ENCODE peak calls at places on chromosomes 7 and 10, in four cellular contexts. Z, M, X and S are unnamed samples.

GRCh38 chr7:33550363-33550762 is 355.0 kb upstream of the BMPER start:
- DNase-seq in X (no peak), Z (no peak), M (no peak), S (no peak)

GRCh38 chr7:23277359-23277989 is 21.7 kb upstream of the MALSU1 start:
- DNase-seq in M (peak), Z (peak), X (no peak), S (peak)

GRCh38 chr7:17624379-17624778 is 315.9 kb downstream of the SNX13 start:
- DNase-seq in X (no peak), M (no peak), Z (no peak), S (no peak)

GRCh38 chr7:98133621-98134266 is 27.1 kb downstream of the LMTK2 start:
- DNase-seq in M (peak), Z (no peak), X (no peak), S (peak)

GRCh38 chr7:18808026-18808425 is 309.4 kb downstream of the TWIST1 start:
- DNase-seq in M (no peak), X (no peak), Z (no peak), S (no peak)

GRCh38 chr7:12067156-12067831 is 143.8 kb upstream of the TMEM106B start:
- DNase-seq in Z (peak), M (peak), X (peak), S (peak)

GRCh38 chr7:156096806-156097538 is 284.7 kb upstream of the SHH start:
- DNase-seq in Z (no peak), X (no peak), M (no peak), S (no peak)

GRCh38 chr10:125060851-125061556 is 99.4 kb downstream of the CTBP2 start:
- DNase-seq in X (peak), M (peak), Z (peak), S (peak)

GRCh38 chr10:51063659-51064535 is 10.4 kb upstream of the PRKG1 start:
- DNase-seq in Z (no peak), M (peak), X (no peak), S (peak)

GRCh38 chr10:47339186-47339735 is 8.9 kb upstream of the RBP3 start:
- DNase-seq in X (no peak), M (no peak), Z (no peak), S (no peak)

GRCh38 chr10:124348801-124349200 is 69.9 kb downstream of the OAT start:
- DNase-seq in Z (peak), X (no peak), M (no peak), S (no peak)

GRCh38 chr10:85537561-85537960 is 829.0 kb downstream of the GRID1 start:
- DNase-seq in M (no peak), Z (no peak), X (no peak), S (no peak)

GRCh38 chr7:108251700-108252099 is 121.5 kb upstream of the LAMB4 start:
- DNase-seq in X (no peak), Z (no peak), M (no peak), S (no peak)

GRCh38 chr10:74071151-74071550 is 73.2 kb downstream of the VCL start:
- DNase-seq in Z (no peak), M (peak), X (no peak), S (peak)

GRCh38 chr10:784377-784758 is 94.9 kb upstream of the DIP2C start:
- DNase-seq in Z (peak), M (no peak), X (peak), S (peak)

GRCh38 chr7:98562336-98563182 is 54.5 kb upstream of the NPTX2 start:
- DNase-seq in M (no peak), X (no peak), Z (no peak), S (no peak)

GRCh38 chr10:82643076-82643475 is 768.1 kb downstream of the NRG3 start:
- DNase-seq in X (no peak), Z (no peak), M (no peak), S (no peak)

GRCh38 chr10:113175176-113175575 is 225.1 kb downstream of the TCF7L2 start:
- DNase-seq in M (no peak), X (peak), Z (no peak), S (no peak)

GRCh38 chr10:89367529-89367928 is 10.3 kb upstream of the IFIT1B start:
- DNase-seq in X (no peak), M (no peak), Z (no peak), S (peak)

GRCh38 chr7:5266148-5267028 is 16.4 kb upstream of the SLC29A4 start:
- DNase-seq in Z (peak), M (no peak), X (no peak), S (peak)

GRCh38 chr10:52313350-52314006 is 603 bp upstream of the DKK1 start:
- DNase-seq in Z (peak), M (peak), X (peak), S (peak)

GRCh38 chr10:69703766-69704191 is 73.7 kb downstream of the FAM241B start:
- DNase-seq in X (no peak), M (peak), Z (no peak), S (no peak)

GRCh38 chr7:131026297-131027003 is 292.4 kb upstream of the KLF14 start:
- DNase-seq in Z (no peak), X (no peak), M (peak), S (peak)

GRCh38 chr10:34396669-34397068 is 418.4 kb downstream of the PARD3 start:
- DNase-seq in M (no peak), X (no peak), Z (no peak), S (no peak)
- H3K56ac ChIP-seq in M (no peak), X (no peak), Z (no peak), S (no peak)

GRCh38 chr10:79382491-79382941 is 35.2 kb downstream of the PPIF start:
- DNase-seq in M (no peak), X (peak), Z (peak), S (no peak)
- H3K27ac ChIP-seq in M (peak), X (no peak), Z (no peak), S (no peak)

DNA sequence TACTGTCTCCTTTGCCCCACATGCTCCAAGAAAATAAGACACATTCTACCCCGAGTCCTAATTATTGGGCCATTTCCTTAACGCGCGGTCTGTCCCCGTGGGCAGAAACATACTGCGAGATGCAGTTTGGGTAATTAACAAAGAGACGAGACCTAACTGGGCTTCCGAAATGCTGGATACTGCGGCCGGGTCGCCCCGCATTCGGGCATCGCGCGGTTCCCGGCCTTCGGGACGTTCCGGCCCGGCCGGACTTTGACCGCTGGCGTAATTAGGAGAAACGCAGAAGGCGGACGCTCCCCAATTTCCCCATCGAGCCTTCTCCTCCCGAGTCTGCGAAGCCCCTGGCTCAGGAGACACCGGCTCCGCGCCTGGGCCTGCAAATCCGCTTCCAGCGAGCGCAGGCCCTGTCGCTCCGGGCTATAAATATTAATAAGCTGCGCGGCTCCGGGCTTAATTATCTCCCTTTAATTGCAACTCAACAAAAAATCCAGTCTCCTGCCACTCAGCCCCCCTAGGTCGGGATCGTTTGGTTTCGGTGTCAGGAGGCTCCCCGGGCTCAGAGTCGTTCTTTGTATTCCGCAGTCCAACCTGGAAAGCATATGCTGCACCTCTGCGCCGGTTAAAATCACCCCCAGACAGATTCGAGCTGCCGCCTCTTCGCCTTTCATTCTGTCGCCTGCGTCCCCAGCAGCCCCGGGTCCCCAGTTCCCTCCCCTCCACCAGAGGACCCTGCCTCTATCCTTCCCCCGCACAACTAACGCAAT is 131.5 kb downstream of the SPAG6 start:
- DNase-seq in M (no peak), X (peak), Z (peak), S (peak)
- H3K56ac ChIP-seq in M (no peak), X (no peak), Z (no peak), S (peak)

GRCh38 chr10:10361486-10361885 is 656.2 kb upstream of the CELF2 start:
- DNase-seq in M (no peak), Z (peak), X (no peak), S (peak)
- H3K27ac ChIP-seq in M (no peak), Z (peak), X (peak), S (no peak)

GRCh38 chr10:43100366-43100765 is 23.5 kb downstream of the RET start:
- DNase-seq in Z (no peak), X (no peak), M (no peak), S (no peak)
- H3K56ac ChIP-seq in Z (no peak), X (no peak), M (no peak), S (no peak)

GRCh38 chr10:24438800-24439199 is 229.9 kb downstream of the KIAA1217 start:
- DNase-seq in M (peak), Z (no peak), X (no peak), S (no peak)

GRCh38 chr10:24437302-24437701 is 228.4 kb downstream of the KIAA1217 start:
- DNase-seq in X (no peak), Z (no peak), M (no peak), S (no peak)

GRCh38 chr10:24442234-24442633 is 233.3 kb downstream of the KIAA1217 start:
- DNase-seq in M (no peak), X (no peak), Z (no peak), S (no peak)

GRCh38 chr10:24440817-24441790 is 232.2 kb downstream of the KIAA1217 start:
- DNase-seq in M (peak), X (no peak), Z (no peak), S (peak)

DNA sequence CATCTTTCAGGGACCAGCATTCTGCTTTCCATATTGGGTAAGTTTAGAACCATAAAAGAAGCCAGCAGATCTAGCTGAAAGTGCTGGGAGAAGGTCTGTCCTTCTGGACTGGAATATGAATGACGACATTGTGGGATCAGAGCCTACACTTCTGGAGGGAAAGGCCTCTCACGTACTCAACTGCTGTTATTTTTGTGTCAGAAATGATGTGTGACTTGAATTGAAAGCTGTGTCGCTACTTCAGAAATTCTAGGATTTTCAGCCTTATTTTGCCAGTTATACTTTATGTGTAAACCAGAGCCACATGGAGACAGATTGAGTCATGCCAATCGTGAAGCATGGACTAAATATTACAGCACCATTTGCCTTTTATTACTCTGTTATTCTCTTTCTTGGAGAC is 231.0 kb downstream of the KIAA1217 start:
- DNase-seq in M (peak), X (no peak), Z (no peak), S (no peak)
- H3K27ac ChIP-seq in M (no peak), X (no peak), Z (no peak), S (no peak)

DNA sequence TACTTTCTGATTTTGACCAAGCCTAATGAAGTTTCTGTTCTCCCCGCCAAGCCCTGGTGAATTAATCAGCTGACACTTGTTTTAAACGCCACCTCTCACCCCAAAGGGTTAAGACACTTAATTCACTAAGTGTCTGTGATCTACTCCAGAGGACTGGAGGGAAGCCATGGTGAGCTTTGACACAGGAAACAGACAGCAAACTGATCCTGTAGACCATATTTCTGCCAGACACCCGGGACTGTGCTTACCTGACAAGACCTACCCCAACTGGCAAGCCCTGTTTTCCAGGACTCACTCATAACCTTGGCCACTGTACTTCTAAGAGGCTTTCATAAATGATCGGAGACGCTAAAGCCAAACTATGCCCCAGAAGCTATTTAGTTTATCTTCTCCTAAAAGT is 126.0 kb downstream of the STRA8 start:
- DNase-seq in X (no peak), M (no peak), Z (no peak), S (no peak)
- H3K56ac ChIP-seq in X (no peak), M (no peak), Z (no peak), S (no peak)

DNA sequence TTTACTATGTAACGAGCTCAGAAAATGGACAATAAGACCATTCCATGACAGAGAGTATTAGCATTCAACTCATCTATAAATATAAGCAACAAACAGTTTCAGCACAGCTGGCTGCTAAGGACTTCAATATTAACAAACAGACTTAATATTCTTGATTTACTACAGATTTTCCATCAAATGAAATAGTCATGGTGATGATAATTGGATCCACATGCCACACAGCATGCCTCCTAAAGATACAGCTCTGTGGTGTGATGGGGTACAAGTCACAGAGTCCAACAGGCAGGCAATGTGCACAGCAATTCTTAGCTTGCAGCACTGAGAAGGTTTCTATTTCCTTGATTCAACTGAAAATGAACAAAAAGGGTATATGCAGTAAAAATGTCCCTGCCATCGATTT is 54.0 kb downstream of the DOCK4 start:
- DNase-seq in M (no peak), Z (no peak), X (no peak), S (no peak)
- H3K27ac ChIP-seq in M (no peak), Z (no peak), X (no peak), S (no peak)